ENCODE peak calls at places on chromosomes 12 and 14, in seven cellular contexts. C is tibial nerve; Z is tibial artery; J is thoracic aorta; F is adipocyte; P is lower lobe of right lung; Q is CD8-positive, alpha-beta T cell. A is an unnamed sample.

GRCh38 chr12:114888928-114889327 is 205.0 kb upstream of the TBX3 start:
- DNase-seq in C (no peak), Z (no peak), J (no peak), F (no peak), P (no peak), Q (no peak), A (no peak)

GRCh38 chr12:49352351-49352750 is 5.7 kb downstream of the DNAJC22 start:
- DNase-seq in C (no peak), Z (no peak), J (no peak), F (no peak), P (no peak), Q (no peak), A (no peak)

GRCh38 chr12:105084251-105085250 is at the start of gene ALDH1L2:
- DNase-seq in C (peak; percentile 79), Z (peak; percentile 79), J (peak; percentile 64), F (peak; percentile 95), P (peak; percentile 89), Q (peak; percentile 28), A (peak; percentile 94)

GRCh38 chr12:116150001-116150400 is 127.5 kb downstream of the MED13L start:
- DNase-seq in C (no peak), Z (no peak), J (no peak), F (no peak), P (no peak), Q (no peak), A (no peak)

GRCh38 chr14:65222434-65222833 is 120.1 kb upstream of the MAX start:
- DNase-seq in C (no peak), Z (no peak), J (no peak), F (peak; percentile 73), P (peak; percentile 58), Q (peak; percentile 53), A (peak; percentile 74)

GRCh38 chr14:89921896-89922548 is 32.5 kb downstream of the EFCAB11 start:
- DNase-seq in C (no peak), Z (no peak), J (no peak), F (peak; percentile 84), P (no peak), Q (no peak), A (no peak)

GRCh38 chr14:51295666-51296263 is 55.7 kb downstream of the TMX1 start:
- DNase-seq in C (no peak), Z (no peak), J (no peak), F (no peak), P (no peak), Q (no peak), A (no peak)

GRCh38 chr12:26546535-26547314 is 286.3 kb downstream of the ITPR2 start:
- DNase-seq in C (no peak), Z (no peak), J (no peak), F (no peak), P (no peak), Q (no peak), A (no peak)

GRCh38 chr14:73422515-73422914 is 35.8 kb downstream of the NUMB start:
- DNase-seq in C (no peak), Z (no peak), J (no peak), F (no peak), P (no peak), Q (no peak), A (no peak)

GRCh38 chr12:109387425-109388166 is 39.9 kb downstream of the MYO1H start:
- DNase-seq in C (no peak), Z (no peak), J (no peak), F (peak; percentile 77), P (no peak), Q (no peak), A (no peak)

GRCh38 chr14:103382375-103382774 is 2.8 kb upstream of the MARK3 start:
- DNase-seq in C (no peak), Z (no peak), J (no peak), F (peak; percentile 59), P (no peak), Q (no peak), A (no peak)

GRCh38 chr12:75058228-75058627 is 151.4 kb downstream of the KCNC2 start:
- DNase-seq in C (no peak), Z (no peak), J (no peak), F (no peak), P (no peak), Q (no peak), A (no peak)

GRCh38 chr14:90111895-90112534 is 50.2 kb downstream of the KCNK13 start:
- DNase-seq in C (no peak), Z (no peak), J (no peak), F (peak; percentile 27), P (no peak), Q (no peak), A (no peak)

GRCh38 chr14:38481939-38482678 is 226.2 kb upstream of the CLEC14A start:
- DNase-seq in C (no peak), Z (no peak), J (no peak), F (peak; percentile 46), P (peak; percentile 45), Q (no peak), A (no peak)

GRCh38 chr14:61102549-61103466 is 121.8 kb downstream of the SLC38A6 start:
- DNase-seq in C (no peak), Z (no peak), J (no peak), F (no peak), P (no peak), Q (no peak), A (no peak)

GRCh38 chr14:61103541-61104339 is 122.7 kb downstream of the SLC38A6 start:
- DNase-seq in C (peak; percentile 49), Z (peak; percentile 76), J (peak; percentile 42), F (peak; percentile 95), P (no peak), Q (no peak), A (no peak)

GRCh38 chr14:61106627-61107147 is 125.6 kb downstream of the SLC38A6 start:
- DNase-seq in C (no peak), Z (no peak), J (no peak), F (no peak), P (no peak), Q (no peak), A (no peak)

GRCh38 chr14:61101803-61102548 is 120.9 kb downstream of the SLC38A6 start:
- DNase-seq in C (no peak), Z (no peak), J (no peak), F (peak; percentile 72), P (no peak), Q (no peak), A (no peak)

GRCh38 chr14:61104358-61104757 is 123.3 kb downstream of the SLC38A6 start:
- DNase-seq in C (no peak), Z (no peak), J (no peak), F (no peak), P (no peak), Q (no peak), A (no peak)
- H3K4me1 ChIP-seq in C (peaks cover 21% of the 10 kb centered on the region), Z (peaks cover 35% of the 10 kb centered on the region), J (peaks cover 35% of the 10 kb centered on the region), F (peaks cover 66% of the 10 kb centered on the region), P (peaks cover 44% of the 10 kb centered on the region), Q (no peaks in the 10 kb centered on the region), A (no peaks in the 10 kb centered on the region)

DNA sequence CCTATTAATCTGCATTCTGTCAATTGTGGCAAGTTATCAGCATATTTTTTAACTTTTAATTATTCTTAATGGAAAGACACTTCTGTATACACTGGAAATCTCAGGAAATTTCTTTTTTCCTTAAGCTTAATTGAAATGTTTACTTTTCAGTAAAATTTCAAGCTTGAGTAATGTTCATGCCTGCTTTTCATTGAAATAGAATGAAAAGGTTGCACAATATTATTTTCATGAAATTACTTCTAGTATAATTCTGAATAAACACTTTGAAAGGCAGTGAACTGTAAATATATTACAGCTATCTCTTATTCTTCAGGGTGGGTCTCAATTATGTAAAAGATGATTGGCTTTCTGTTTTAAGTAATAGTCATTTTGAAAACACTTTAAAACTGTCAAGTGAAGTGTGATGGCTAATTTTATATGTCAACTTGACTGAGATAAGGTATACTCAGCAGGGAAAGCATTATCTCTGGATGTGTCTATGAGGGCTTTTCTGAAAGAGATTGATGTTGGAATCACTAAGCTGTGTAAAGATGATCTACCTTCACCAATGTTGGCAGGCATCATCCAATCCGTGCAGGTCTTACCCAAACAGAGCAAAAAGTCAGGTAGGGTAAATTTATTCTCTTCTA is 29.9 kb downstream of the CLEC2D start:
- DNase-seq in C (no peak), Z (no peak), J (no peak), F (peak; percentile 73), P (no peak), Q (no peak), A (no peak)
- H3K4me3 ChIP-seq in C (no peak overlapping the region), Z (no peak overlapping the region), J (no peak overlapping the region), F (no peak overlapping the region), P (no peak overlapping the region), Q (no peak overlapping the region), A (no peak overlapping the region)

DNA sequence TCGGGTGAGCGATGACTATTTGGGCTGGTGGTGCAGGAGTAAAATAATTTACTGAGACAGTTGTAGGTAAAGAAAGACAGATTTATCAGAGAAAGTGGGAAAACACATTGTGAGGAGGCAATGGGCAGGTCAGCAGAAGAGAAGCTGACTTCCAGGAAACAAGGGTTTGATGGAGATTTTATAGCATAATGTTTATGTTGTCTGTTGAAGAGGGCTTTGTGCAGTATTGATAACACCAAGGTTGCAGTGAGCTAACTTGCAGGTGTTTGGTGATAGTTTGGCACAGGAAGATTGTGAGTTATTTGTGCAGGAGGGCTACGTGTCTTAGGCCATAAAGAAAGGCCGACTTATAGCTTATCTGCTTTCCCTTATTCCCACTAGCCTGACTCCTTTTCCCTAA is 72.2 kb downstream of the DHRS2 start:
- DNase-seq in C (no peak), Z (no peak), J (no peak), F (no peak), P (no peak), Q (no peak), A (no peak)
- H3K9me3 ChIP-seq in C (peaks cover 19% of the 10 kb centered on the region), Z (no peaks in the 10 kb centered on the region), J (no peaks in the 10 kb centered on the region), F (peaks cover 26% of the 10 kb centered on the region), P (peaks cover 5% of the 10 kb centered on the region), Q (no peaks in the 10 kb centered on the region), A (no peaks in the 10 kb centered on the region)

GRCh38 chr14:105179191-105179590 is 1.9 kb downstream of the NUDT14 start:
- DNase-seq in C (no peak), Z (no peak), J (no peak), F (no peak), P (no peak), Q (no peak), A (no peak)
- H3K4me1 ChIP-seq in C (no peaks in the 10 kb centered on the region), Z (no peaks in the 10 kb centered on the region), J (peaks cover 6% of the 10 kb centered on the region), F (peaks cover 11% of the 10 kb centered on the region), P (peaks cover 36% of the 10 kb centered on the region), Q (peaks cover 38% of the 10 kb centered on the region), A (peaks cover 67% of the 10 kb centered on the region)

GRCh38 chr14:53218161-53218560 is 65.0 kb upstream of the DDHD1 start:
- DNase-seq in C (no peak), Z (no peak), J (no peak), F (no peak), P (no peak), Q (no peak), A (no peak)
- H3K4me3 ChIP-seq in C (peak overlapping the region; percentile 61), Z (peak overlapping the region; percentile 72), J (peak overlapping the region; percentile 84), F (peak overlapping the region; percentile 85), P (peak overlapping the region; percentile 69), Q (peak overlapping the region; percentile 65), A (no peak overlapping the region)

DNA sequence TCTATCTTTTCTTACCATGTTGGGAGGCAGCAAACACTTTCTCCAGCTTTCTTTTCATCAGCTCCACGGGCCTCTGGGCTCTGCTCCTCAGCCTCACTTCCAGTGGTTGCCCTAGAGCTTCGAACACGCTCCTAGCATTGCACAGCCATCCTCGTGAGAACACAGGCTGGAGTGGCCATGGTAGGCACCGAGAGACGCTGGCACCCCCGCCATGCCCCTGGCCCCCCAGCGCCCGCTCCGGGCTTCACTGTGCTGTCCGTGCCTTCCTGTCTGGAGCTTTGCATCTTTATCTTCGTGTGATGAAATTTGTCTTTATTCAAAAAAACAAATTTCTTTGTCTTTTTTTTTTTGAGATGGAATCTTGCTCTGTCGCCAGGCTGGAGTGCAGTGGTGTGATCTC is 352.2 kb downstream of the TMEM121 start:
- DNase-seq in C (no peak), Z (no peak), J (no peak), F (no peak), P (peak; percentile 24), Q (peak; percentile 7), A (no peak)
- H3K9me3 ChIP-seq in C (peaks cover 4% of the 10 kb centered on the region), Z (no peaks in the 10 kb centered on the region), J (no peaks in the 10 kb centered on the region), F (no peaks in the 10 kb centered on the region), P (no peaks in the 10 kb centered on the region), Q (no peaks in the 10 kb centered on the region), A (no peaks in the 10 kb centered on the region)

A was measured in body of pancreas.